ENCODE peak calls at places on chromosomes 7 and 10, in ten cellular contexts. T is H54; R is iris pigment epithelial cell; Y is brain microvascular endothelial cell; D is left lung; C is fibroblast of lung; X is activated T-cell treated with anti-CD3 and anti-CD28 coated beads, Interleukin-2, amount 50 U/mL, for 1 hour; G is anterior cingulate cortex; S is stimulated activated CD8-positive, alpha-beta memory T cell treated with anti-CD3 and anti-CD28 coated beads, Interleukin-4, amount 100 ng/mL, for 24 hours; J is hepatocyte. L is an unnamed sample.

GRCh38 chr10:49539320-49539885 is 482 bp upstream of the ERCC6 start:
- DNase-seq in T (peak), R (peak), Y (peak), D (peak), C (peak), X (no peak), G (no peak), S (no peak), J (peak), L (no peak)

GRCh38 chr7:47035522-47035921 is 546.4 kb downstream of the TNS3 start:
- DNase-seq in T (no peak), R (no peak), Y (no peak), D (no peak), C (no peak), X (no peak), G (no peak), S (no peak), J (no peak), L (no peak)

GRCh38 chr7:65448824-65449504 is 75.3 kb downstream of the ZNF92 start:
- DNase-seq in T (peak), R (peak), Y (peak), D (no peak), C (peak), X (no peak), G (no peak), S (no peak), J (no peak), L (no peak)

GRCh38 chr7:116877443-116878217 is 15.2 kb downstream of the CAPZA2 start:
- DNase-seq in T (no peak), R (no peak), Y (no peak), D (no peak), C (no peak), X (no peak), G (no peak), S (no peak), J (no peak), L (no peak)

GRCh38 chr7:26688388-26688787 is 176.0 kb downstream of the SKAP2 start:
- DNase-seq in T (no peak), R (no peak), Y (no peak), D (no peak), C (peak), X (no peak), G (no peak), S (no peak), J (peak), L (no peak)

GRCh38 chr10:86691333-86692022 is 23.2 kb downstream of the LDB3 start:
- DNase-seq in T (no peak), R (no peak), Y (no peak), D (no peak), C (no peak), X (no peak), G (no peak), S (no peak), J (no peak), L (no peak)

GRCh38 chr7:46710927-46711326 is 789.9 kb upstream of the IGFBP3 start:
- DNase-seq in T (no peak), R (peak), Y (no peak), D (no peak), C (peak), X (no peak), G (no peak), S (no peak), J (no peak), L (no peak)

GRCh38 chr7:92448185-92448747 is 984 bp downstream of the GATAD1 start:
- DNase-seq in T (peak), R (peak), Y (peak), D (peak), C (peak), X (peak), G (peak), S (no peak), J (peak), L (no peak)

GRCh38 chr10:30411263-30411662 is 22.7 kb upstream of the MAP3K8 start:
- DNase-seq in T (no peak), R (no peak), Y (no peak), D (no peak), C (no peak), X (no peak), G (no peak), S (no peak), J (no peak), L (no peak)

L was measured in hypothalamus.